ENCODE peak calls at places on chromosome 18, in eight cellular contexts. N, W, B, M, Y, D, F and U are unnamed samples.

GRCh38 chr18:48419268-48420022 is 10.3 kb upstream of the ZBTB7C start:
- DNase-seq in N (no peak), W (no peak), B (peak; percentile 54), M (peak; percentile 30), Y (no peak), D (no peak), F (no peak), U (no peak)

GRCh38 chr18:710418-711300 is 1.8 kb downstream of the ENOSF1 start:
- DNase-seq in N (no peak), W (no peak), B (no peak), M (no peak), Y (no peak), D (no peak), F (no peak), U (no peak)

GRCh38 chr18:40863801-40864200 is 1091.2 kb upstream of the PIK3C3 start:
- DNase-seq in N (no peak), W (no peak), B (no peak), M (no peak), Y (no peak), D (no peak), F (no peak), U (no peak)

GRCh38 chr18:78978336-78979057 is 1.1 kb upstream of the SALL3 start:
- DNase-seq in N (no peak), W (no peak), B (no peak), M (peak; percentile 66), Y (no peak), D (no peak), F (no peak), U (peak; percentile 37)

GRCh38 chr18:65938592-65939372 is 188.0 kb downstream of the CDH7 start:
- DNase-seq in N (no peak), W (no peak), B (peak; percentile 26), M (peak; percentile 71), Y (no peak), D (no peak), F (no peak), U (no peak)

GRCh38 chr18:67599277-67599676 is 82.8 kb upstream of the DSEL start:
- DNase-seq in N (no peak), W (no peak), B (no peak), M (no peak), Y (no peak), D (no peak), F (no peak), U (no peak)

GRCh38 chr18:31648966-31649429 is 35.4 kb downstream of the B4GALT6 start:
- DNase-seq in N (no peak), W (no peak), B (no peak), M (peak; percentile 78), Y (no peak), D (no peak), F (no peak), U (no peak)

GRCh38 chr18:28725876-28726275 is 548.9 kb upstream of the CDH2 start:
- DNase-seq in N (no peak), W (no peak), B (no peak), M (no peak), Y (no peak), D (no peak), F (no peak), U (no peak)

GRCh38 chr18:9146224-9146623 is 9.6 kb downstream of the ANKRD12 start:
- DNase-seq in N (no peak), W (no peak), B (no peak), M (no peak), Y (no peak), D (no peak), F (no peak), U (no peak)

GRCh38 chr18:58263055-58263732 is 219.2 kb downstream of the NEDD4L start:
- DNase-seq in N (no peak), W (no peak), B (no peak), M (peak; percentile 62), Y (no peak), D (no peak), F (no peak), U (no peak)

GRCh38 chr18:68533641-68534040 is 181.3 kb downstream of the TMX3 start:
- DNase-seq in N (no peak), W (no peak), B (no peak), M (no peak), Y (no peak), D (no peak), F (no peak), U (no peak)

GRCh38 chr18:79740741-79741700 is 56.7 kb upstream of the KCNG2 start:
- DNase-seq in N (no peak), W (peak; percentile 20), B (no peak), M (no peak), Y (no peak), D (no peak), F (no peak), U (no peak)

GRCh38 chr18:22186484-22186971 is 17.1 kb downstream of the GATA6 start:
- DNase-seq in N (no peak), W (no peak), B (no peak), M (no peak), Y (no peak), D (no peak), F (no peak), U (no peak)

GRCh38 chr18:49249523-49249922 is 210.9 kb downstream of the DYM start:
- DNase-seq in N (no peak), W (no peak), B (no peak), M (no peak), Y (no peak), D (no peak), F (peak; percentile 74), U (no peak)

GRCh38 chr18:52237551-52237950 is 102.4 kb upstream of the DCC start:
- DNase-seq in N (no peak), W (no peak), B (no peak), M (no peak), Y (no peak), D (no peak), F (no peak), U (no peak)

GRCh38 chr18:39773656-39774055 is 2181.4 kb upstream of the PIK3C3 start:
- DNase-seq in N (no peak), W (no peak), B (no peak), M (no peak), Y (no peak), D (no peak), F (no peak), U (no peak)

GRCh38 chr18:11807233-11807632 is 44.0 kb upstream of the CHMP1B start:
- DNase-seq in N (no peak), W (no peak), B (no peak), M (no peak), Y (no peak), D (no peak), F (no peak), U (no peak)

GRCh38 chr18:63089041-63089440 is 230.5 kb downstream of the BCL2 start:
- DNase-seq in N (no peak), W (no peak), B (no peak), M (no peak), Y (no peak), D (no peak), F (no peak), U (no peak)

GRCh38 chr18:49757513-49758262 is 55.6 kb downstream of the ACAA2 start:
- DNase-seq in N (no peak), W (no peak), B (peak; percentile 35), M (no peak), Y (no peak), D (no peak), F (no peak), U (no peak)

GRCh38 chr18:48959921-48960920 is 9.5 kb upstream of the SMAD7 start:
- DNase-seq in N (no peak), W (no peak), B (no peak), M (peak; percentile 92), Y (no peak), D (no peak), F (no peak), U (no peak)

GRCh38 chr18:52339891-52340371 is at the start of gene DCC:
- DNase-seq in N (no peak), W (no peak), B (peak; percentile 91), M (peak; percentile 74), Y (peak; percentile 44), D (no peak), F (no peak), U (peak; percentile 62)

GRCh38 chr18:13120967-13121586 is 97.5 kb upstream of the LDLRAD4 start:
- DNase-seq in N (no peak), W (no peak), B (no peak), M (no peak), Y (no peak), D (no peak), F (no peak), U (no peak)

GRCh38 chr18:27713727-27714080 is 463.2 kb downstream of the CDH2 start:
- DNase-seq in N (no peak), W (peak; percentile 86), B (no peak), M (no peak), Y (no peak), D (no peak), F (no peak), U (no peak)

GRCh38 chr18:2967820-2968219 is 45.1 kb downstream of the LPIN2 start:
- DNase-seq in N (no peak), W (no peak), B (no peak), M (no peak), Y (no peak), D (no peak), F (no peak), U (no peak)

GRCh38 chr18:69250305-69251151 is 150.2 kb upstream of the DOK6 start:
- DNase-seq in N (no peak), W (no peak), B (peak; percentile 33), M (no peak), Y (no peak), D (no peak), F (no peak), U (no peak)